ENCODE peak calls at places on chromosomes 3 and 15, in ten cellular contexts. J is transverse colon; D is epithelial cell of esophagus; F is GM12865; W is fibroblast of lung; A is left ventricle myocardium inferior; X is colonic mucosa; T is heart right ventricle; H is CD8-positive, alpha-beta T cell; N is BJ. L is an unnamed sample.

GRCh38 chr3:110758208-110758607 is 313.4 kb upstream of the NECTIN3 start:
- DNase-seq in A (no peak), T (no peak), H (no peak), X (no peak), J (no peak), F (no peak), W (no peak), N (no peak), D (no peak), L (no peak)

GRCh38 chr3:134978658-134979057 is 183.6 kb downstream of the EPHB1 start:
- DNase-seq in H (no peak), D (no peak), A (no peak), N (no peak), F (peak), X (no peak), J (no peak), T (no peak), W (no peak), L (no peak)

GRCh38 chr3:107680698-107681097 is 157.9 kb downstream of the BBX start:
- DNase-seq in D (no peak), F (peak), H (no peak), N (no peak), A (no peak), T (no peak), W (peak), X (no peak), J (no peak), L (no peak)

GRCh38 chr3:38560996-38561717 is 65.0 kb downstream of the EXOG start:
- DNase-seq in D (no peak), N (no peak), T (no peak), H (no peak), J (no peak), X (no peak), W (no peak), F (no peak), A (no peak), L (no peak)

GRCh38 chr3:129439381-129439816 is 349 bp downstream of the MBD4 start:
- DNase-seq in T (peak), W (no peak), A (peak), J (peak), F (peak), H (peak), D (peak), X (peak), N (no peak), L (no peak)

GRCh38 chr3:13288732-13289718 is 131.1 kb downstream of the NUP210 start:
- DNase-seq in X (no peak), W (no peak), J (no peak), A (no peak), N (no peak), H (no peak), D (no peak), F (no peak), T (no peak), L (no peak)

GRCh38 chr3:129118745-129119144 is 2.9 kb downstream of the RAB43 start:
- DNase-seq in H (no peak), T (no peak), X (no peak), F (no peak), D (no peak), W (no peak), J (no peak), N (no peak), A (no peak), L (no peak)

GRCh38 chr3:20141841-20142240 is 44.2 kb downstream of the SGO1 start:
- DNase-seq in H (no peak), J (no peak), T (peak), F (no peak), W (peak), A (peak), X (no peak), D (no peak), N (no peak), L (no peak)

GRCh38 chr3:99953596-99953995 is 135.9 kb downstream of the CMSS1 start:
- DNase-seq in J (no peak), H (no peak), W (no peak), A (no peak), X (no peak), N (no peak), D (no peak), T (no peak), F (no peak), L (no peak)

GRCh38 chr3:99789322-99789721 is 28.3 kb upstream of the CMSS1 start:
- DNase-seq in J (peak), X (no peak), W (peak), N (no peak), D (peak), A (no peak), T (peak), F (peak), H (no peak), L (no peak)

GRCh38 chr15:63347074-63347859 is 34.4 kb downstream of the CA12 start:
- DNase-seq in T (no peak), W (no peak), F (no peak), D (no peak), J (no peak), A (no peak), X (no peak), H (no peak), N (no peak), L (no peak)

GRCh38 chr3:126553284-126553811 is 5.4 kb downstream of the C3orf22 start:
- DNase-seq in F (no peak), X (peak), T (no peak), N (no peak), J (peak), H (no peak), D (no peak), W (no peak), A (no peak), L (no peak)

GRCh38 chr3:4772171-4772804 is 206.9 kb upstream of the BHLHE40 start:
- DNase-seq in A (peak), T (peak), X (peak), H (no peak), J (peak), F (no peak), D (peak), N (peak), W (peak), L (peak)

GRCh38 chr3:38641461-38642110 is 7.9 kb downstream of the SCN5A start:
- DNase-seq in A (no peak), H (no peak), W (no peak), N (no peak), F (no peak), J (no peak), D (no peak), T (no peak), X (no peak), L (no peak)

DNA sequence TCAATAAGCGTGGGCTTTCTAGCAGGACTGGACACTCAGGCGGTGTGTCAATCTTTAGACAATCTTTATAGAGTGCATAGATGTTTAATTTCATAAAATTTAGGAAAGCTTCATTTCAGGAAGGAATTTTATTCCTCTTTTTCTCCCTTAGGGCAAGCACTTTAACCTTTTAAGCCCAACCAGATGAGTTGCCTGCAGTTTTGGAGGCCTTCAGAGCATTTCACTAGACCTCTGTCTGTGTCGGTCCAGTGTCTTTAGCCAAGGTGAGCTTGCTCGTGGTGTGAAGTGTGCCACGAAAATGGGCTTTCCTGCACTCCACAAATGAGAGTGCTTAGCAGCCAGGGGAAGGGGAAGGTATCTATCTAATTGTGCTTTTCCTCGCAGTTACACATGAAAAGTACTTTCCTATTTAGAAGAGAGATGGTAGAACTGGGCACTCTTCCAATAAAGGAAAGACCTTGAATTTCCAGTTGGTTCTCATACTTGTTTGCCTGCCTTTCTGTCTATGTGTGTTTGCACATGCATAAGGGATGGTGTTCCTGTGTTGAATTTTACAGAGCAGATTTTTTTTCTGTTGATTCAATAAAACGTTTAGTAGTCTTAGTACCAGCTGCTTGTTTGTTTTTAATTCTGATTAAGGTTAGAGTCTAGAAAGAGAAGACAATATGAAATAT is 53.6 kb downstream of the FEZF2 start:
- DNase-seq in X (no peak), H (no peak), T (no peak), A (no peak), W (no peak), N (no peak), J (no peak), D (peak), F (no peak), L (peak)
- H3K4me3 ChIP-seq in X (peak), H (no peak), T (peak), A (peak), W (peak), N (peak), J (no peak), D (peak), F (peak), L (no peak)

DNA sequence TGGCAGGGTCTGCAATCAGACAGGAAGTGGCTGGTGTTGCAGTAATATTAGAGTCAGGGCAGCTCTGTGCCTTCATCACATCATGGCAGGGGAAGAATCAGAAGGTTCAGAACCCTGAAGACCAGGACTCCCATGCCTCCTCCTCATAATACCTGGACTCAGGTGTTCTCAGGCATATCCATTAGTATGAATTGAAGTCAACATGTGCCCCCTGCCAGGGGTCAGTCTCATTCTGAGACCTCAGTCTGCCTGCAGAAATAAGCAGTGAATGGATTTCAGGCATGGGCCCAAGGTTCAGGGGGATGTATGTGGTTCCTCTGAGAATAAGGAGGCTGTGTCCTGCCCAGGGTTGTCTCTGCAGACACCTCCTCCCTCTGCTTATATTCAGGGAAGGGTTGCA is 74.2 kb downstream of the SPSB4 start:
- DNase-seq in T (no peak), N (no peak), D (no peak), J (no peak), X (no peak), H (no peak), W (no peak), A (no peak), F (no peak), L (no peak)
- TF ChIP-seq CTCF in T (no peak), N (no peak), D (no peak), J (no peak), X (no peak), H (no peak), W (no peak), A (no peak), F (no peak), L (no peak)

GRCh38 chr15:90414408-90415028 is 26.5 kb downstream of the IQGAP1 start:
- DNase-seq in A (no peak), J (no peak), H (no peak), N (peak), T (no peak), F (no peak), W (peak), D (peak), X (no peak), L (no peak)
- H3K4me3 ChIP-seq in A (no peak), J (no peak), H (no peak), N (no peak), T (no peak), F (no peak), W (no peak), D (peak), X (no peak), L (no peak)

GRCh38 chr3:150370982-150371381 is 37.1 kb upstream of the TSC22D2 start:
- DNase-seq in F (no peak), D (no peak), N (no peak), W (no peak), A (no peak), X (no peak), H (no peak), J (no peak), T (no peak), L (no peak)

GRCh38 chr3:150372320-150373118 is 35.6 kb upstream of the TSC22D2 start:
- DNase-seq in A (no peak), X (no peak), H (no peak), J (no peak), D (no peak), T (no peak), W (no peak), N (no peak), F (peak), L (no peak)

GRCh38 chr3:150367771-150368170 is 40.3 kb upstream of the TSC22D2 start:
- DNase-seq in H (no peak), N (no peak), F (no peak), D (no peak), A (no peak), X (no peak), T (no peak), W (no peak), J (no peak), L (no peak)

GRCh38 chr3:150371741-150372254 is 36.3 kb upstream of the TSC22D2 start:
- DNase-seq in F (no peak), X (peak), N (peak), T (peak), D (peak), W (peak), A (no peak), H (no peak), J (peak), L (peak)

DNA sequence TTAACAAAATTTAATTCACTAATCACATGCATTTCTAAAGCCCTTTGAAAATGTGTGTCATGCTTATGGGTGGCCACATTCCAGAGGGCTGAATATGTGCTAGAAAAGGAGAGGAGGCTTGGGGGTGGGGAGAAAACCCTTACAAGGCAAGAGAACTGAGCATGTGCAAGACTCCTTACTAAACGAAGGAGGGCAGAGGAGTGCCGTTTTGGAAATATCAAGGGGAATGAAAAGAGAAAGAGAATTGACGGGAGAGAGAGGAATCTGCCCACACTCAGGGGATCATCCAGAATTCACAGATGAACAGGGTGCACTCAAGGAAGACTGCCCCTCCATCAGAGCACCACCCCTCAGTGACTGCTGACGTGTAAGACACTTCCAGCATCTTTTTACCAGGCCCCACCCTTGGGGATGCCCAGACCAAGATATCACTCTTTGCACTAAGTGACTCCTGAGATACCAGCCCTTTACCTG is 37.9 kb upstream of the TSC22D2 start:
- DNase-seq in T (peak), N (peak), W (peak), H (no peak), F (no peak), X (peak), D (peak), A (no peak), J (peak), L (no peak)
- TF ChIP-seq CTCF in T (no peak), N (peak), W (peak), H (no peak), F (no peak), X (no peak), D (peak), A (no peak), J (no peak), L (no peak)

DNA sequence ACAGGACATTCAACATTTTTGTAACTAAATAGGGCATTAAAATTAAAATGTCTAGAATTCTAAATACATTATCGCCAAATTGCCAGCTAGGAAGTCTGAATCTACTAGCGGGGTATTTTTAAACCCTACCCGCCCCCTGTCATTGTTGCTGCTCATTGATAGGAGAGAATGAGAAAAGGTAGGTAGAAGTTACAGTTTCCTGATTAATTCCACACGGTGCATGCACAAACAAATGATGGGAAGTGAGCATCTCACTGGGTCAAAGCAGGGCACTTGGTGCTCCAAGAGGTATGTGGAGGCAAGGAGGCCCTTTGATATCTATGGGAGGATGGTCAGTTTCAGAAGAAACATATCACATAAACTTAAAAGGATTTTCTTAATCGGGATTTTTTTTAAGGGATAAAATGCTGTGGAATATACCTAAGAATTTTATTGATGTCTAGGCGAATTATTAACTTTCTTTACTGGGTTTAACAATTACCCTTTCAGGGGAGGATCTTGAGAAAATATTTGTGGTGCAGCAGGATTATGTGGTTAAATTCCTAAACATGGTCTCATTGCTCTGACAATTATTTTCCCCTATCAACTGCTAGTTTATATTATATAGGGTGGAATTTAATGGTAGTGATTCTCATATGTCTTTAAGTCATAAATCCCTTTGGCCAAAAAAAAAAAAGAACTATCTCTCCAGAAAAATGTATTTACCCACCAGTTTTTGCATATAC is 236.0 kb upstream of the GOLGA6L4 start:
- DNase-seq in D (no peak), N (no peak), H (no peak), F (no peak), A (no peak), T (no peak), W (no peak), X (no peak), J (no peak), L (no peak)
- H3K4me3 ChIP-seq in D (no peak), N (no peak), H (no peak), F (no peak), A (no peak), T (no peak), W (no peak), X (no peak), J (no peak), L (no peak)

GRCh38 chr15:90818251-90819210 is 49.9 kb upstream of the FURIN start:
- DNase-seq in T (no peak), H (no peak), A (peak), W (no peak), N (no peak), X (peak), J (no peak), D (no peak), F (peak), L (no peak)
- TF ChIP-seq CTCF in T (no peak), H (peak), A (peak), W (no peak), N (no peak), X (no peak), J (no peak), D (no peak), F (peak), L (no peak)

GRCh38 chr3:158097141-158097540 is 9.1 kb downstream of the SHOX2 start:
- DNase-seq in J (no peak), N (no peak), X (no peak), A (no peak), H (no peak), W (no peak), F (no peak), D (no peak), T (no peak), L (no peak)
- H3K4me3 ChIP-seq in J (no peak), N (no peak), X (peak), A (no peak), H (no peak), W (no peak), F (peak), D (no peak), T (no peak), L (peak)

L was measured in LNCaP clone FGC.